ENCODE peak calls at places on chromosomes 11 and 22, in six cellular contexts. U is thoracic aorta, V is IMR-90, D is neural progenitor cell, T is body of pancreas, G is heart right ventricle. M is an unnamed sample.

GRCh38 chr22:42073568-42074152 is 388 bp upstream of the PHETA2 start:
- DNase-seq in U (no peak), V (no peak), D (no peak), T (no peak), G (no peak), M (no peak)

GRCh38 chr22:19871023-19871844 is 16.6 kb upstream of the GNB1L start:
- DNase-seq in U (no peak), V (no peak), D (no peak), T (peak), G (no peak), M (no peak)

GRCh38 chr22:43100223-43100622 is 10.3 kb upstream of the BIK start:
- DNase-seq in U (no peak), V (peak), D (no peak), T (no peak), G (no peak), M (no peak)

GRCh38 chr11:68987211-68987610 is 6.4 kb upstream of the MRGPRD start:
- DNase-seq in U (no peak), V (no peak), D (no peak), T (no peak), G (no peak), M (no peak)

GRCh38 chr22:25774575-25775026 is 32.6 kb downstream of the MYO18B start:
- DNase-seq in U (no peak), V (no peak), D (peak), T (no peak), G (no peak), M (no peak)

GRCh38 chr11:109680127-109680526 is 258.1 kb downstream of the C11orf87 start:
- DNase-seq in U (no peak), V (peak), D (no peak), T (no peak), G (no peak), M (no peak)

GRCh38 chr11:8045839-8046238 is 35.2 kb upstream of the TUB start:
- DNase-seq in U (no peak), V (no peak), D (no peak), T (no peak), G (no peak), M (no peak)

GRCh38 chr22:42178910-42179495 is 48.4 kb upstream of the CYP2D6 start:
- DNase-seq in U (no peak), V (no peak), D (no peak), T (no peak), G (no peak), M (no peak)

GRCh38 chr11:27991731-27992130 is 116.2 kb downstream of the KIF18A start:
- DNase-seq in U (no peak), V (peak), D (no peak), T (no peak), G (no peak), M (no peak)

GRCh38 chr22:29121124-29121523 is 48.3 kb downstream of the KREMEN1 start:
- DNase-seq in U (no peak), V (no peak), D (no peak), T (no peak), G (no peak), M (no peak)

GRCh38 chr11:68409748-68410344 is 50.7 kb upstream of the PPP6R3 start:
- DNase-seq in U (no peak), V (no peak), D (no peak), T (no peak), G (no peak), M (no peak)

GRCh38 chr11:2583605-2583958 is 116.2 kb downstream of the KCNQ1OT1 start:
- DNase-seq in U (no peak), V (no peak), D (no peak), T (peak), G (no peak), M (no peak)

GRCh38 chr11:3037041-3037944 is 19.9 kb downstream of the CARS1 start:
- DNase-seq in U (peak), V (peak), D (peak), T (peak), G (peak), M (peak)

GRCh38 chr11:129434641-129435498 is 59.2 kb downstream of the BARX2 start:
- DNase-seq in U (no peak), V (no peak), D (no peak), T (no peak), G (no peak), M (no peak)

GRCh38 chr22:40838486-40838885 is 18.0 kb downstream of the ST13 start:
- DNase-seq in U (no peak), V (no peak), D (no peak), T (no peak), G (no peak), M (no peak)

GRCh38 chr11:47188262-47188661 is 2.0 kb upstream of the PACSIN3 start:
- DNase-seq in U (no peak), V (no peak), D (no peak), T (no peak), G (no peak), M (no peak)

GRCh38 chr11:2931771-2932738 is 2.8 kb upstream of the PHLDA2 start:
- DNase-seq in U (no peak), V (no peak), D (no peak), T (peak), G (no peak), M (no peak)

GRCh38 chr22:17152971-17153370 is 6.1 kb downstream of the HDHD5 start:
- DNase-seq in U (no peak), V (no peak), D (no peak), T (peak), G (no peak), M (no peak)

GRCh38 chr22:37309221-37310074 is 27.1 kb downstream of the CYTH4 start:
- DNase-seq in U (no peak), V (no peak), D (no peak), T (no peak), G (no peak), M (no peak)

GRCh38 chr11:73185680-73186293 is 32.3 kb upstream of the P2RY2 start:
- DNase-seq in U (peak), V (peak), D (no peak), T (no peak), G (no peak), M (no peak)

GRCh38 chr11:111454561-111455192 is 57.5 kb downstream of the BTG4 start:
- DNase-seq in U (no peak), V (peak), D (peak), T (no peak), G (no peak), M (no peak)

GRCh38 chr11:82714346-82715174 is 19.1 kb downstream of the FAM181B start:
- DNase-seq in U (no peak), V (no peak), D (no peak), T (no peak), G (no peak), M (no peak)

GRCh38 chr11:72969894-72970335 is 155.7 kb downstream of the ATG16L2 start:
- DNase-seq in U (no peak), V (peak), D (no peak), T (no peak), G (no peak), M (no peak)

GRCh38 chr22:49592780-49593501 is 234.7 kb downstream of the BRD1 start:
- DNase-seq in U (no peak), V (no peak), D (no peak), T (no peak), G (no peak), M (no peak)

GRCh38 chr11:112050721-112051120 is 23.1 kb downstream of the PIH1D2 start:
- DNase-seq in U (no peak), V (no peak), D (no peak), T (no peak), G (no peak), M (no peak)

GRCh38 chr22:24803064-24803542 is 2.9 kb upstream of the SGSM1 start:
- DNase-seq in U (no peak), V (peak), D (peak), T (peak), G (peak), M (no peak)

GRCh38 chr11:76628408-76628947 is 42.1 kb downstream of the LRRC32 start:
- DNase-seq in U (no peak), V (no peak), D (no peak), T (no peak), G (no peak), M (no peak)

GRCh38 chr11:1073851-1074243 is 827 bp upstream of the MUC2 start:
- DNase-seq in U (no peak), V (no peak), D (no peak), T (no peak), G (no peak), M (no peak)

GRCh38 chr22:41888638-41889200 is 26.2 kb downstream of the SHISA8 start:
- DNase-seq in U (no peak), V (peak), D (no peak), T (no peak), G (no peak), M (no peak)

GRCh38 chr11:1078191-1078601 is 3.5 kb downstream of the MUC2 start:
- DNase-seq in U (no peak), V (no peak), D (peak), T (peak), G (peak), M (peak)

GRCh38 chr22:39664485-39665200 is 94.1 kb downstream of the CACNA1I start:
- DNase-seq in U (no peak), V (no peak), D (peak), T (peak), G (no peak), M (no peak)

GRCh38 chr22:50399751-50400331 is 56.7 kb downstream of the PPP6R2 start:
- DNase-seq in U (no peak), V (no peak), D (peak), T (peak), G (peak), M (no peak)

GRCh38 chr11:113632981-113633380 is 73.1 kb downstream of the TMPRSS5 start:
- DNase-seq in U (peak), V (no peak), D (no peak), T (no peak), G (no peak), M (no peak)

GRCh38 chr11:60859616-60860250 is 4.0 kb upstream of the PTGDR2 start:
- DNase-seq in U (no peak), V (no peak), D (no peak), T (no peak), G (no peak), M (no peak)

GRCh38 chr11:88535916-88536547 is 198.5 kb upstream of the CTSC start:
- DNase-seq in U (no peak), V (peak), D (no peak), T (no peak), G (no peak), M (no peak)

GRCh38 chr11:834371-835316 is 1.9 kb downstream of the CD151 start:
- DNase-seq in U (peak), V (peak), D (no peak), T (peak), G (peak), M (peak)

GRCh38 chr11:35511666-35512065 is 13.8 kb downstream of the PAMR1 start:
- DNase-seq in U (no peak), V (peak), D (no peak), T (no peak), G (no peak), M (no peak)

GRCh38 chr11:9264381-9265210 is 554 bp downstream of the DENND5A start:
- DNase-seq in U (peak), V (peak), D (peak), T (peak), G (peak), M (peak)

GRCh38 chr11:72678524-72678923 is 4.3 kb upstream of the PDE2A start:
- DNase-seq in U (no peak), V (no peak), D (no peak), T (no peak), G (no peak), M (no peak)

GRCh38 chr11:74701351-74701750 is 29.9 kb downstream of the CHRDL2 start:
- DNase-seq in U (no peak), V (no peak), D (peak), T (no peak), G (no peak), M (no peak)
- TF ChIP-seq CTCF in U (no peak), V (peak), D (peak), T (no peak), G (peak), M (no peak)

GRCh38 chr11:83865636-83866461 is 579.7 kb upstream of the CCDC90B start:
- DNase-seq in U (no peak), V (peak), D (no peak), T (no peak), G (no peak), M (no peak)
- H3K27ac ChIP-seq in U (no peak), V (no peak), D (no peak), T (no peak), G (no peak), M (no peak)

DNA sequence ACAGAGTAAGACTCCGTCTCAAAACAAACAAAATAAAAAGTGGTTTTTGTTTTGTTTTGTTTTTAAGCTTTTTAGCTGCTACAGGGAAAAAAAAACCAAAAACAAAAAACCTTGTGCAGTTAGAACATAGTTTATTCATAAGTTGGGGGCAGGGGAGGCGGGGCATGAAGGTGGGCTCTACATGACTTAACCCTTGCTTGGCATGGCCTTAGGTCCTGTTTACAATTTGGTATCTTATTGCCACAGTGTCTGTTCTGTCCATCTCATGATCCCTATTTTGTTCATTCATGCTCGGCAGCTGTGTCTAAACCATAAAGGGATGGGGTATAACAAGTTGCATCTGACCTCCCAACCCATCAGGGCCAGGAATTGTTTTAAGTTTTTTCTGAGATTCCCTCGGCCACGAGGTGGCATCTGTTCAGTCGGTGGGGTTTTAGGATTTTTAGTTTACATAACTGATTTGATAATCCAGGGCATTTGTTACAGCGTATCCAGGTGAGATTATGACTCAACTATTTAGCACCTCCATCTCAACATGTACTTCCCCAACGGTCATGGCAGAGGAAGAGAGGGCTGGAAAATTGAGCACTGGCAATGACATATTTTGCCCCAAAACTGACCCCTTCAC is 6.9 kb downstream of the AP5B1 start:
- DNase-seq in U (no peak), V (no peak), D (no peak), T (no peak), G (no peak), M (no peak)
- TF ChIP-seq CTCF in U (no peak), V (peak), D (no peak), T (no peak), G (no peak), M (no peak)

DNA sequence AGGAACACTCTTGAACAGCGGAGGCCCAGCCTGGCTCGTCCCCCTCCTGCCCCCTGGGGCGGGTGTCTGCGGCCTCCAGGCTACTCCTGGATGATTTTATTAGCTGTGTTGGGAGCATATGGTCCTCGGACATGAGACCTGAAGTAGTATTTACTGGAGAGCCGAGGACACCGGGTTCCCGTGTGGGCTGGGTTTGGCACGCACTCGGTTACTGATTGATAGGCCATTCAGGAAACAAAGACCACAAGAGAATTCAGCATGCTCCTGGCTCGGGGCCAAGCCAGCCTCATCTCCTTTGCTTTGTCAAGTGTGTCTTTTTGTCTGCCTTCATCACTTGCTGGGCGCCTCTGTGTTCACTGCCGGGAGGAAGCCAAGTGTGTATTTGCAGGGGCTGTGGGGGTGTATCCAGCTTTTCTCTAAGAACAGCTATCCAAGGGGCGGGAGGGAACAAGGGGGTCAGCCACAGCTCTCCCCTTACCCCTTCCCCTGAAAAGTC is 9.7 kb downstream of the FXYD2 start:
- DNase-seq in U (no peak), V (no peak), D (peak), T (peak), G (peak), M (peak)
- H3K27ac ChIP-seq in U (no peak), V (no peak), D (no peak), T (peak), G (no peak), M (peak)

M was measured in uterus.